ENCODE peak calls at places on chromosome 22, in four cellular contexts. B is neuronal stem cell, N is K562, J is uterus. D is an unnamed sample.

GRCh38 chr22:22721681-22722309 is 77.4 kb downstream of the GGTLC2 start:
- DNase-seq in B (no peak), N (peak; percentile 67), J (no peak), D (no peak)

GRCh38 chr22:46390652-46391301 is 55.3 kb downstream of the TRMU start:
- DNase-seq in B (no peak), N (peak; percentile 58), J (peak; percentile 29), D (peak; percentile 52)

GRCh38 chr22:22820626-22821025 is 67.0 kb upstream of the IGLL5 start:
- DNase-seq in B (no peak), N (no peak), J (no peak), D (no peak)

GRCh38 chr22:28600546-28601143 is 79.0 kb downstream of the TTC28 start:
- DNase-seq in B (peak; percentile 11), N (peak; percentile 48), J (no peak), D (no peak)

GRCh38 chr22:25051073-25051472 is 98.6 kb downstream of the KIAA1671 start:
- DNase-seq in B (no peak), N (no peak), J (no peak), D (no peak)

GRCh38 chr22:20980523-20980922 is 1.6 kb upstream of the LZTR1 start:
- DNase-seq in B (no peak), N (peak; percentile 50), J (no peak), D (no peak)

GRCh38 chr22:27480487-27480886 is 321.1 kb downstream of the MN1 start:
- DNase-seq in B (peak; percentile 71), N (no peak), J (no peak), D (no peak)

GRCh38 chr22:19887251-19887985 is 32.7 kb upstream of the GNB1L start:
- DNase-seq in B (no peak), N (no peak), J (no peak), D (no peak)

GRCh38 chr22:32202539-32203180 is 2.2 kb downstream of the RFPL2 start:
- DNase-seq in B (peak; percentile 37), N (peak; percentile 22), J (no peak), D (no peak)

DNA sequence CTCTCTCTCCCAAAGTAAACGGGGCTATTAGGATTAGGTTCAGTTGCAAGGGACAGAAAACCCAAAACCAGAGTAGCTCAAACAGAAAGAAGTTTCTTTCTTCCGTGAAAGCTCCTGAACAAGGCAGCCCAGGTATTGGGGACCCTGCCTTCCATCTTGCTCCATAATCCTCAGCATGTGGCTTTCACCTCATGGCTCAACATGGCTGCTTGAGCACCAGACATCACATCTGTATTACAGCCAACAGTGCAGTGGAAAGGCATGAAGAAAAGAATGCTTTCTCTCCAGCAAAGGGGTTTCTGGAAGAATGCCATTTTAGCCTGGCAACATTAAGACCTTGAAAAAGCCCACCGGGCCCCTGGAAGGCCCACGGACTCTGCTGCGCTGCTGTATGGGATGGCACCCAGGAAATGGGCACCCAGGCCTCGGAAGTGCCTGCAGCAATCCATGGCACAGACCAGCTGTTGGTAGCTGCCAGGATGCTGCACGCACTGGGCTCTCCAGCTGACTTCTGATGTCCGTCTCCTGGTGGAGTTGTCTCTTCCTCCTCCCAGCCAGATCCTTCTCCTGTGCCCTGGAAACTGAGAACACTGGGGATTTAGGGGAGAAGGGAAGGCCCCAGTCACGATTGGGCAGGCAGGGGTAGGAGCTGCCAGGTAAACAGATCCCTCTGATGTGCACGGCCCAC is 22.6 kb downstream of the PDGFB start:
- DNase-seq in B (no peak), N (no peak), J (no peak), D (no peak)
- H3K4me1 ChIP-seq in B (peaks cover 7% of the 10 kb centered on the region), N (no peaks in the 10 kb centered on the region), J (no peaks in the 10 kb centered on the region), D (no peaks in the 10 kb centered on the region)

DNA sequence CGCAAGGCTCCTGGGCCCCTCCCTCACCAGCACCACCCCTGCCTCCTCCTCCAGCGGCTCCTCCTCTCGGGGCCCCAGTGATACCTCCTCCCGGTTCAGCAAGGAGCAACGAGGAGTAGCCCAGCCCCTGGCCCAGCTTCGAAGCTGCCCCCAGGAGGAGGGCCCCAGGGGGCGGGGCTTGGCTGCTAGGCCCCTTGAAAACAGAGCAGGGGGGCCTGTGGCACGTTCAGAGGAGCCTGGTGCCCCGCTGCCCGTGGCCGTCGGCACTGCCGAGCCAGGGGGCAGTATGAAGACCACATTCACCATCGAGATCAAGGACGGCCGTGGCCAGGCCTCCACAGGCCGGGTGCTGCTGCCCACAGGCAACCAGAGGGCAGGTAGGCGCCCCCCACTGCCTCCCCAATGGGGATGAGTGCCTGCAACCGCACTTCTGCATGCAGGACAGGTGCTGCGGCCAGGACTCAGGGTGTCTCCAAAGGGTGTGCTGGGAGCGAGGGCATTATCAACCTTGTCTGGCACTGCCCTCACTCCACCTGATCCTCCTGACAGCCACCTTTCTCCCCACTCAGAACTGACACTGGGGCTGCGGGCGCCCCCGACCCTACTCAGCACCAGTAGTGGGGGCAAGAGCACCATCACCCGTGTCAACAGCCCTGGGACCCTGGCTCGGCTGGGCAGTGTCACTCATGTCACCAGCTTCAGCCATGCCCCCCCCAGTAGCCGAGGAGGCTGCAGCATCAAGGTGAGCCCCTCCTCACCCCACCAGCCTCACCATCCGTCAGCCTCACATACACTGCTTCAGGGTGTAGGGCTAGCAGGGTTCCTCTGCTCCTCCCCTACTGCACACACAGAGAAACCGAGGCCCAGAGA is 10.2 kb downstream of the SMTN start:
- DNase-seq in B (no peak), N (no peak), J (peak; percentile 79), D (peak; percentile 14)
- H3K4me1 ChIP-seq in B (no peaks in the 10 kb centered on the region), N (peaks cover 36% of the 10 kb centered on the region), J (peaks cover 17% of the 10 kb centered on the region), D (peaks cover 54% of the 10 kb centered on the region)

GRCh38 chr22:39294571-39295468 is 24.6 kb downstream of the RPL3 start:
- DNase-seq in B (no peak), N (no peak), J (no peak), D (no peak)
- H3K4me1 ChIP-seq in B (peaks cover 23% of the 10 kb centered on the region), N (peaks cover 67% of the 10 kb centered on the region), J (peaks cover 21% of the 10 kb centered on the region), D (peaks cover 42% of the 10 kb centered on the region)

GRCh38 chr22:42316988-42317387 is 46.5 kb upstream of the TCF20 start:
- DNase-seq in B (no peak), N (peak; percentile 51), J (peak; percentile 75), D (no peak)

GRCh38 chr22:42313804-42314581 is 43.5 kb upstream of the TCF20 start:
- DNase-seq in B (peak; percentile 45), N (peak; percentile 67), J (peak; percentile 39), D (no peak)

GRCh38 chr22:42313204-42313603 is 42.8 kb upstream of the TCF20 start:
- DNase-seq in B (no peak), N (no peak), J (no peak), D (no peak)

GRCh38 chr22:42314709-42315391 is 44.4 kb upstream of the TCF20 start:
- DNase-seq in B (no peak), N (no peak), J (no peak), D (no peak)

DNA sequence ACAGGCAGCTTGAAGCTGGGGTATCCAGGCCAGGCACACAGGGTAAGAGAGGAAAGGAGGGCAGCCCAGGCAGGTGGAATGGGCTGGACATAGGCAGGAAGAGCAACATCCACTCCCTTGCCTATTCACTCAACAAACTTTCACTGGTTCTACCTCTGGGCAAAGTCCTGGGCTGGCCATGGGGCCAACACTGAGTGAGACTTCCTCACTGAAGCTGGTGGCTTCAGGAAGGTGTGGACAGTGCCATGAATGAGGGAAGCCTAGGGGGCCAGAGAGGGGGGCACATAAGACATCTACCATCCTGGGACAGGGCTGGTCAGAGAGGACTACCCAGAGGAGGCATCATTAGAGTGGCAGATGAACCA is 44.9 kb upstream of the TCF20 start:
- DNase-seq in B (no peak), N (no peak), J (no peak), D (no peak)
- H3K4me1 ChIP-seq in B (peaks cover 35% of the 10 kb centered on the region), N (peaks cover 20% of the 10 kb centered on the region), J (peaks cover 21% of the 10 kb centered on the region), D (no peaks in the 10 kb centered on the region)

GRCh38 chr22:33823552-33823951 is 96.7 kb downstream of the LARGE1 start:
- DNase-seq in B (no peak), N (no peak), J (no peak), D (peak; percentile 56)
- H3K4me1 ChIP-seq in B (peaks cover 3% of the 10 kb centered on the region), N (no peaks in the 10 kb centered on the region), J (peaks cover 5% of the 10 kb centered on the region), D (peaks cover 68% of the 10 kb centered on the region)

DNA sequence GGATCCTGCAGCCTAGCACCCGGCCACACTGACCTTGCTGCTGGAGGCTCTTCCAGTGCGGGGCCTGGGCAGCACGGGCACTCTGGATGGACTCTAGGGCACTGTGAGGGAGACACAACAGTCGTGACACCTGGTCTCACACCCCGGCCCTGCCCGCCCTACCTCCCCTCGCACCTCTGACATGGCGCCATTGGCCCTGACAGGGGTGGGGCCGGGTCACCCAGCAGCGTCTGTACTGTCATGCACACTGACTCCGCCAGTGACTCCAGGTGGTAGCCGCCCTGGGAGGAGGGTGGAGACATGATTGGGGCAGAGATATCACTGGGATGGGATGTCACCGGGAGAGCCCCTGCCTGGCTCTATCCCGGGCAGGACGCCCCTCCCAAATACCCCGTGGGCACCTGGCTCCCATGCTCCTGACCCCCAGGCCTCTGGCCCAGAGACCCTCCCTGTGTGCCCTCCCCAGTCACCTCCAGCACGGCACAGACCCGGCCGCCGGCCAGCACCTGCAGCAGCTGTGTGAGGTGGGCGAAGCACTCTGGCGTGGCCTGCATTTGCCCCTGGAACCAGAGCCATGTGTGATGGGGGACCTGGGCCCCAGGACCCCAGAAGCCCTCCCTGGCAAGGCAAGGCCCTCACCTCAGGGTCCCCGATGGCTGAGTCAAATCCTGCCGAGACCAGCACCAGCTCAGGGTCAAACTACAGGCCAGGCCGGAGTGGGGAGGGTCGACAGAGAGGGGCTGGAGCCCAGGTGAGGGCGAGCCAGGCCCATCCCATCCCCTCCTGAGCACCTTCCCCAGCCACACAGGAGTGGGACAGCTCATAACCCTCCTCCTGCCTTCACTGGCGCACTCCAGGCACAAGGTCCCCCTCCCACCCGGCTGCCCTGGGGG is 2.6 kb downstream of the HDAC10 start:
- DNase-seq in B (no peak), N (no peak), J (no peak), D (no peak)
- H3K4me1 ChIP-seq in B (peaks cover 28% of the 10 kb centered on the region), N (peaks cover 79% of the 10 kb centered on the region), J (peaks cover 29% of the 10 kb centered on the region), D (peaks cover 31% of the 10 kb centered on the region)

GRCh38 chr22:36461665-36462474 is 19.6 kb downstream of the TXN2 start:
- DNase-seq in B (no peak), N (no peak), J (peak; percentile 55), D (peak; percentile 89)
- H3K4me1 ChIP-seq in B (peaks cover 10% of the 10 kb centered on the region), N (peaks cover 41% of the 10 kb centered on the region), J (peaks cover 15% of the 10 kb centered on the region), D (peaks cover 58% of the 10 kb centered on the region)

D was measured in gastrocnemius medialis.